ENCODE peak calls at places on chromosomes 11 and 22, in six cellular contexts. F is astrocyte of the spinal cord, Q is hepatocyte, T is fibroblast of pulmonary artery, H is colonic mucosa, K is astrocyte. E is an unnamed sample.

GRCh38 chr22:46931881-46932280 is 169.4 kb downstream of the TBC1D22A start:
- DNase-seq in K (peak), T (no peak), Q (no peak), H (peak), F (peak), E (peak)

GRCh38 chr11:64303109-64304031 is 2.0 kb upstream of the ESRRA start:
- DNase-seq in Q (peak), F (no peak), T (no peak), H (no peak), K (no peak), E (no peak)

GRCh38 chr22:37417737-37418348 is 9.4 kb downstream of the ELFN2 start:
- DNase-seq in K (no peak), Q (no peak), F (no peak), H (no peak), T (no peak), E (no peak)

GRCh38 chr11:69443138-69443967 is 38.1 kb upstream of the LINC01488 start:
- DNase-seq in F (peak), H (peak), T (peak), Q (peak), K (peak), E (peak)

GRCh38 chr22:29306175-29306829 is at the start of gene GAS2L1:
- DNase-seq in Q (peak), H (peak), T (peak), K (peak), F (peak), E (peak)

GRCh38 chr22:40453676-40454075 is 83.3 kb downstream of the SGSM3 start:
- DNase-seq in F (no peak), T (no peak), H (no peak), K (no peak), Q (no peak), E (no peak)

GRCh38 chr11:114280696-114281095 is 15.5 kb upstream of the NNMT start:
- DNase-seq in F (peak), T (peak), K (peak), Q (peak), H (peak), E (peak)

GRCh38 chr11:43632171-43632570 is 48.4 kb upstream of the HSD17B12 start:
- DNase-seq in Q (no peak), K (peak), F (peak), H (no peak), T (peak), E (no peak)

GRCh38 chr11:107623183-107623582 is 32.2 kb downstream of the ELMOD1 start:
- DNase-seq in K (peak), F (peak), Q (no peak), T (no peak), H (no peak), E (no peak)

GRCh38 chr11:16771350-16772140 is 33.1 kb downstream of the C11orf58 start:
- DNase-seq in K (no peak), T (no peak), Q (no peak), H (no peak), F (no peak), E (no peak)

GRCh38 chr11:16767957-16768356 is 29.5 kb downstream of the C11orf58 start:
- DNase-seq in Q (no peak), T (no peak), F (no peak), K (no peak), H (no peak), E (no peak)

GRCh38 chr11:16769386-16769785 is 30.9 kb downstream of the C11orf58 start:
- DNase-seq in H (no peak), Q (no peak), T (no peak), K (no peak), F (no peak), E (no peak)

GRCh38 chr11:16772141-16772512 is 33.7 kb downstream of the C11orf58 start:
- DNase-seq in K (no peak), T (no peak), Q (no peak), H (no peak), F (no peak), E (no peak)

DNA sequence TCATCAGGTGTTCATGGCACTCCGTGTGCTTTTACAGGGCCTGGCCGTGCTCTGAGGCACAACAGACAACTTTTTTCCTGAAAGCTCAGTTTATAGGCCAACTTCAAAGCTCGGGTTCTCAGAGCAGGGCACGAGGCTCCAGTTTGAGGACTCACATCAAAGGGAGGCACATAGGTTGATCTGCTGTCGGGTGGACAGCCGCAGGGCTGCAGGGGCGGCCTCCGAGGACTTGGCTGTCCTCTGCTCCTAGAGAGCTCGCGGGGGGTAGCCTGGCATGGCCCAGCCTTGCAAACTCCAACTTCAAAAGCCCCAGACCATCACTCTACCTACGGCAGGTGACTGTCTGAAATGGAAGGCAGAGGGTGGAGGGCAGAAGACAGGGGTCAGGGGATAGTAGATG is 31.6 kb downstream of the C11orf58 start:
- DNase-seq in H (no peak), T (no peak), Q (no peak), K (no peak), F (no peak), E (no peak)
- H3K4me3 ChIP-seq in H (no peak), T (no peak), Q (no peak), K (no peak), F (no peak), E (no peak)

GRCh38 chr22:42296381-42296853 is 26.0 kb upstream of the TCF20 start:
- DNase-seq in Q (peak), F (no peak), H (no peak), T (no peak), K (no peak), E (no peak)
- TF ChIP-seq CTCF in Q (no peak), F (peak), H (no peak), T (no peak), K (peak), E (no peak)

GRCh38 chr11:47175746-47176327 is 842 bp downstream of the ARFGAP2 start:
- DNase-seq in K (no peak), T (no peak), F (no peak), H (no peak), Q (no peak), E (no peak)
- H3K4me3 ChIP-seq in K (peak), T (peak), F (peak), H (peak), Q (peak), E (peak)

GRCh38 chr11:76382209-76382608 is 1.1 kb downstream of the GVQW3 start:
- DNase-seq in H (no peak), Q (no peak), K (no peak), T (no peak), F (no peak), E (no peak)

GRCh38 chr11:76380161-76380976 is 563 bp downstream of the THAP12 start:
- DNase-seq in T (peak), Q (no peak), K (no peak), H (peak), F (peak), E (peak)

GRCh38 chr11:76376746-76377558 is 4.0 kb downstream of the THAP12 start:
- DNase-seq in T (no peak), F (no peak), H (no peak), K (no peak), Q (no peak), E (no peak)

GRCh38 chr11:76379811-76380160 is 1.1 kb downstream of the THAP12 start:
- DNase-seq in F (no peak), Q (no peak), K (no peak), H (no peak), T (no peak), E (no peak)

GRCh38 chr11:76380977-76381719 is at the start of the genes GVQW3 and THAP12:
- DNase-seq in T (peak), Q (peak), F (peak), H (peak), K (peak), E (peak)
- TF ChIP-seq CTCF in T (no peak), Q (peak), F (no peak), H (no peak), K (no peak), E (no peak)

GRCh38 chr11:124716596-124716995 is 23.1 kb upstream of the NRGN start:
- DNase-seq in F (peak), T (peak), K (peak), Q (no peak), H (no peak), E (no peak)

GRCh38 chr11:124717786-124718634 is 21.7 kb upstream of the NRGN start:
- DNase-seq in T (peak), Q (peak), H (no peak), K (peak), F (peak), E (peak)

GRCh38 chr11:124717421-124717785 is 22.3 kb upstream of the NRGN start:
- DNase-seq in F (no peak), Q (no peak), K (no peak), H (no peak), T (peak), E (peak)

GRCh38 chr11:124719534-124719933 is 20.2 kb upstream of the NRGN start:
- DNase-seq in Q (no peak), F (no peak), T (no peak), K (no peak), H (no peak), E (no peak)

DNA sequence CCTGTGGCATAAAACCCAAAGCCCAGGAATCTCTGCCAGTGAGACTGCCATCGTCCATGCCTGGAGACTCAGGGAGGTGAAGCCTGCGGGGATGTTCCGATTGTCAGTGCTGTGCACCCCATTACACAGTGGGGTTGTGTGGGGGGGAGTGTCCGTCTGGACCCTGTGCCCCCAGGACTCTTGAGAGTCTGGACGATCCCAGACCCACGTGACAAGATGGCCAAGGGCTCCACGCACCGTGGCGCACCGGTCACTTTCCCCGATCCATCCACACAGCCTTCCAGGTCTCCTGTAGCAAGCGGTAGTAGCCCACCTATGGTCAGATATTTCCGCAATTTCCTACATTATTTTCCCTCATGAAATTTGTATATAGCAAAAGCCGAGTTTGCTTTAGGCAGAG is 20.9 kb upstream of the NRGN start:
- DNase-seq in Q (no peak), T (no peak), K (no peak), H (no peak), F (no peak), E (no peak)
- H3K4me3 ChIP-seq in Q (no peak), T (no peak), K (peak), H (no peak), F (no peak), E (no peak)

DNA sequence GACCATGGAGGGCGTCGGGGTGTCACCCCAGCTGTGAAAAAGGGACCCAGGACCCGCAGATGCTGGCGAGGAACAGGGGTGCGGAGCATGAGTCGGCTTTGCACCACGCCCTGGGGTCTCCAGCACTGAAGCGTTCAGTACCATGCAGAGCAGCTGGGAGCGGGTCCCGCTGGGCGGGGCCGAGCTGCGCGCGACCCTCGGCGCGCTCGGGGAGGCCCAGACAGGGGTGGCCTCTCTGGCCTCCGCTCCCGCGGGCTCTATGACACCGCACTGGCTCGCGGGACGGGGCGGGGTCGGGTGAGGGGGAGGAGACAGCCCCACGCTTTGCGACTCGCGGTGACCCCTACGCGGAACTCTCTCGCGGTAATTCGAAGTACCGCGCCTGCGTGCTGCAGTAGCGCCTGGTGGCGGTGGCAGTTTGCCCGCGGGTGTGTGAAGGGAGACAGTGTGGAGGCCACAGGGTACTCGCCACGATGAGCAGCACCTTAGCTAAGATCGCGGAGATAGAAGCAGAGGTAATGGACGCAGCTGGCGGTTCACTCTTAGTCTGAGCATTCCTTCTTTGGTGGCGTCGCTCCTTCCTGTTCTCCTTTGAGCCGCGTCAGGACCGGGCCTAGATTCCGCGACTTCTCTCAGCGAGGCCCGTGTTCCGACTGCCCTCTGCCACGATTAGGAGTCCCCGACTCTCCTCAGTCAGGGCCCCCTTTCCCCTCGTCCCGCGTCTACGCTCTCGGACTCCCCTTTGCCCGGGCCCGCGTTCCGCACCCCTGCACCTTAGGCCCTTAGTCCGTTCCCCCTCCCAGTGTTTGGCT is at the start of gene DRG1:
- DNase-seq in H (peak), F (peak), Q (peak), K (peak), T (peak), E (peak)
- TF ChIP-seq CTCF in H (no peak), F (no peak), Q (no peak), K (no peak), T (no peak), E (no peak)

DNA sequence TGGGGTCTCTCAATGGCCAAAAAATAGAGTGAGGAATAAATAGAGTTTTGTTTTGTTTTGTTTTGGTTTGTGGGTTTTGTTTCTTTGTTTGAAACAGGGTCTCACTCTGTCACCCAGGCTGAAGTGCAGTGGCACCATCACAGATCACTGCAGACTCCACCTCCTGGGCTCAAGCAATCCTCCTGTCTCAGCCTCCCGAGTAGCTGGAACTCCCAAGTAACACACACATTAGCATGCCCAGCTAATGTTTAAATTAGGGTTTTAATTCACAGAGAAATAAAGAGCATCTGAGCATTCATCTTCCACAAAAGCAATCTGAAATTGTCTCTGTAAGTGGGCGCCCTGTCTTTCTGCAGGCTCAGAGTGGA is 9.2 kb upstream of the IFITM3 start:
- DNase-seq in H (no peak), Q (no peak), T (no peak), K (no peak), F (no peak), E (no peak)
- H3K4me3 ChIP-seq in H (no peak), Q (no peak), T (no peak), K (no peak), F (no peak), E (no peak)

DNA sequence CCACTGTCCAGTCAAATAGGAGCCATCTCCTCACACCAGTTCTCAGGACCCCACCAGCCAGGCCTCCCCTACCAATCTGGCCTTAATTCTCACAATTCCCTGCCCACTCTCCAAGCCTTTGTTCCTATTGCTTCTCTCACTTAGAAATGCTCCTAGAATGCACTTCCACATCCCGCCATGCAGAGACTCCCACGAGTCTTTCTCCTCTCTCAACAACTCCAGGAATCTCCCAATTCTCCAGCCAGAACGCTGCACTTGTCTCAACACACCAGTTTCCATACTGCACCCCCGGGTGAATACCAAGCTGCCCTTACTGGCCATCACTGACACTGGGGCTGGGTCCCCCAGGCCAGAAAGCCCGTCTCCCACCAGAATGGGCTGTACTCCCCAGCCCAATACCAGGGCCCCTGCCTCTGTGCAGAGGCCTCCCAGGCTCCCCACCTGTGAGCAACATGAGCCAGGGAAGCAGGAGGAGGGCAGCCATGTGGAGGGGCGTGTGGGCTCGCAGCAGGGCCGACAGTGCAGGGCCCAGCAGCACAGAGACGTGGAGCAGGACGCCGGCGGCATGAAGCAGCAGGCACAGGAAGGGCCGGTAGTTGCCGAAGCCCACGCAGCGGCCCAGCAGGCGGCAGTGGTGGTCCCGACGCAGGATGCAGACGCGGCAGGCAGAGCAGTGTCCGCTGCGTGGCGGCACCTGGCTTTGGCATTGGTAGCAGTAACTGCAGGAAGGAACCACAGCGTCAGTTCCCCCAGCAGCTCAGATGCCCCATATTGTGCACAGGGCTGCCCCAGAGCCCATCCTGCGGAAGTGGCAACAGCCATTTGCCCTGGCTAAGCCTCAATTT is 2.4 kb downstream of the ZDHHC24 start:
- DNase-seq in Q (peak), T (peak), F (peak), H (peak), K (peak), E (peak)
- TF ChIP-seq CTCF in Q (peak), T (peak), F (peak), H (no peak), K (peak), E (peak)